ENCODE peak calls at places on chromosomes 2 and 18, in four cellular contexts. One of them, this sample, is unnamed.

GRCh38 chr2:180017764-180018163 is 10.7 kb upstream of the CWC22 start:
- DNase-seq in fibroblast of lung: peak; percentile 44
- DNase-seq in ovary: no peak
- DNase-seq in tibial nerve: peak; percentile 57
- DNase-seq in this sample: no peak

GRCh38 chr2:108189316-108189715 is 50.5 kb upstream of the SULT1C3 start:
- DNase-seq in fibroblast of lung: peak; percentile 16
- DNase-seq in ovary: no peak
- DNase-seq in tibial nerve: no peak
- DNase-seq in this sample: no peak

GRCh38 chr2:235026649-235027557 is 75.1 kb downstream of the SH3BP4 start:
- DNase-seq in fibroblast of lung: peak; percentile 70
- DNase-seq in ovary: peak; percentile 56
- DNase-seq in tibial nerve: peak; percentile 31
- DNase-seq in this sample: peak; percentile 60

GRCh38 chr2:70958759-70959158 is 19.7 kb upstream of the ANKRD53 start:
- DNase-seq in fibroblast of lung: no peak
- DNase-seq in ovary: no peak
- DNase-seq in tibial nerve: no peak
- DNase-seq in this sample: peak; percentile 35

GRCh38 chr2:74515271-74516069 is 1.2 kb downstream of the TLX2 start:
- DNase-seq in fibroblast of lung: no peak
- DNase-seq in ovary: no peak
- DNase-seq in tibial nerve: no peak
- DNase-seq in this sample: peak; percentile 85

GRCh38 chr2:128299628-128300027 is 19.0 kb downstream of the HS6ST1 start:
- DNase-seq in fibroblast of lung: no peak
- DNase-seq in ovary: peak; percentile 37
- DNase-seq in tibial nerve: no peak
- DNase-seq in this sample: no peak

GRCh38 chr2:134406311-134406710 is 152.4 kb downstream of the MGAT5 start:
- DNase-seq in fibroblast of lung: no peak
- DNase-seq in ovary: no peak
- DNase-seq in tibial nerve: no peak
- DNase-seq in this sample: no peak

GRCh38 chr2:187842978-187843847 is 289.0 kb upstream of the TFPI start:
- DNase-seq in fibroblast of lung: peak; percentile 70
- DNase-seq in ovary: no peak
- DNase-seq in tibial nerve: no peak
- DNase-seq in this sample: no peak

GRCh38 chr2:133993160-133993559 is 260.7 kb upstream of the MGAT5 start:
- DNase-seq in fibroblast of lung: no peak
- DNase-seq in ovary: no peak
- DNase-seq in tibial nerve: no peak
- DNase-seq in this sample: no peak

GRCh38 chr2:18957909-18958308 is 368.5 kb upstream of the NT5C1B start:
- DNase-seq in fibroblast of lung: no peak
- DNase-seq in ovary: no peak
- DNase-seq in tibial nerve: no peak
- DNase-seq in this sample: no peak

GRCh38 chr18:71105078-71105819 is 816.4 kb downstream of the SOCS6 start:
- DNase-seq in fibroblast of lung: peak; percentile 74
- DNase-seq in ovary: no peak
- DNase-seq in tibial nerve: no peak
- DNase-seq in this sample: peak; percentile 48

GRCh38 chr18:10170375-10170774 is 256.6 kb downstream of the VAPA start:
- DNase-seq in fibroblast of lung: no peak
- DNase-seq in ovary: no peak
- DNase-seq in tibial nerve: no peak
- DNase-seq in this sample: no peak

GRCh38 chr2:137925599-137925998 is 38.7 kb upstream of the HNMT start:
- DNase-seq in fibroblast of lung: peak; percentile 40
- DNase-seq in ovary: no peak
- DNase-seq in tibial nerve: no peak
- DNase-seq in this sample: no peak

GRCh38 chr2:150697596-150697995 is 210.1 kb upstream of the RND3 start:
- DNase-seq in fibroblast of lung: no peak
- DNase-seq in ovary: no peak
- DNase-seq in tibial nerve: no peak
- DNase-seq in this sample: no peak

GRCh38 chr2:6973895-6974545 is 56.8 kb downstream of the RNF144A start:
- DNase-seq in fibroblast of lung: peak; percentile 63
- DNase-seq in ovary: no peak
- DNase-seq in tibial nerve: no peak
- DNase-seq in this sample: peak; percentile 20

GRCh38 chr2:240797914-240798313 is 22.1 kb downstream of the KIF1A start:
- DNase-seq in fibroblast of lung: no peak
- DNase-seq in ovary: peak; percentile 30
- DNase-seq in tibial nerve: no peak
- DNase-seq in this sample: no peak

GRCh38 chr2:12649602-12650400 is 66.9 kb upstream of the TRIB2 start:
- DNase-seq in fibroblast of lung: no peak
- DNase-seq in ovary: no peak
- DNase-seq in tibial nerve: no peak
- DNase-seq in this sample: no peak

GRCh38 chr18:48167901-48168300 is 237.4 kb upstream of the SMAD2 start:
- DNase-seq in fibroblast of lung: no peak
- DNase-seq in ovary: peak; percentile 72
- DNase-seq in tibial nerve: no peak
- DNase-seq in this sample: no peak

GRCh38 chr18:3585656-3586509 is 135.9 kb downstream of the TGIF1 start:
- DNase-seq in fibroblast of lung: peak; percentile 67
- DNase-seq in ovary: peak; percentile 70
- DNase-seq in tibial nerve: peak; percentile 62
- DNase-seq in this sample: peak; percentile 95

GRCh38 chr2:213015387-213016165 is 135.8 kb downstream of the IKZF2 start:
- DNase-seq in fibroblast of lung: no peak
- DNase-seq in ovary: no peak
- DNase-seq in tibial nerve: no peak
- DNase-seq in this sample: no peak

GRCh38 chr2:30325542-30326328 is 94.4 kb downstream of the LBH start:
- DNase-seq in fibroblast of lung: no peak
- DNase-seq in ovary: no peak
- DNase-seq in tibial nerve: no peak
- DNase-seq in this sample: no peak

GRCh38 chr2:153196378-153197058 is 282.0 kb downstream of the RPRM start:
- DNase-seq in fibroblast of lung: no peak
- DNase-seq in ovary: no peak
- DNase-seq in tibial nerve: no peak
- DNase-seq in this sample: no peak

GRCh38 chr18:74419761-74420160 is 37.3 kb downstream of the DIPK1C start:
- DNase-seq in fibroblast of lung: no peak
- DNase-seq in ovary: no peak
- DNase-seq in tibial nerve: no peak
- DNase-seq in this sample: no peak

GRCh38 chr2:64594563-64594989 is 59.1 kb downstream of the SERTAD2 start:
- DNase-seq in fibroblast of lung: peak; percentile 55
- DNase-seq in ovary: no peak
- DNase-seq in tibial nerve: no peak
- DNase-seq in this sample: no peak

GRCh38 chr2:200856806-200857205 is 7.7 kb downstream of the CLK1 start:
- DNase-seq in fibroblast of lung: no peak
- DNase-seq in ovary: no peak
- DNase-seq in tibial nerve: no peak
- DNase-seq in this sample: no peak

GRCh38 chr18:59672125-59672769 is 25.0 kb downstream of the CCBE1 start:
- DNase-seq in fibroblast of lung: peak; percentile 70
- DNase-seq in ovary: no peak
- DNase-seq in tibial nerve: no peak
- DNase-seq in this sample: no peak
- H3K4me3 ChIP-seq in fibroblast of lung: no peak overlapping the region
- H3K4me3 ChIP-seq in ovary: no peak overlapping the region
- H3K4me3 ChIP-seq in tibial nerve: no peak overlapping the region
- H3K4me3 ChIP-seq in this sample: no peak overlapping the region

DNA sequence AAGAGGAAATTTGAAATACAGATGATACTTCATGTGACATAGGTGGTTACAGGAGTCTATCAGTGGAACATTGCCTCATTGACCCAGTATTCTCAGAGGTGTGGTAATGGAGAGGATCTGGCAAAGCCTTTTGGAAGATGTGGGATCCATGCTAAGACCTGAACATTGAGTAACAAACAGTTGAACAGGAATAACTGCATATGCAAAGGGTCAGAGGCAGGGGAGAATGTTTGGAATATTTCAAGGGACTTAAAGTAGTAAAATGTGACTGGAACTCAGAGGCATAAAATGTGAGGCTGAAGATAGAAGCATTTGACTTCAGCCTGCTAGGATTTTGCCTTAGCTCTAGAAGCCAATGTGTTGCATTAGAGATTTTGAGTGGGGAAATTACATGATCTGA is 300.2 kb upstream of the ETAA1 start:
- DNase-seq in fibroblast of lung: no peak
- DNase-seq in ovary: no peak
- DNase-seq in tibial nerve: no peak
- DNase-seq in this sample: no peak
- H3K9me3 ChIP-seq in fibroblast of lung: no peaks in the 10 kb centered on the region
- H3K9me3 ChIP-seq in ovary: no peaks in the 10 kb centered on the region
- H3K9me3 ChIP-seq in tibial nerve: no peaks in the 10 kb centered on the region
- H3K9me3 ChIP-seq in this sample: no peaks in the 10 kb centered on the region

DNA sequence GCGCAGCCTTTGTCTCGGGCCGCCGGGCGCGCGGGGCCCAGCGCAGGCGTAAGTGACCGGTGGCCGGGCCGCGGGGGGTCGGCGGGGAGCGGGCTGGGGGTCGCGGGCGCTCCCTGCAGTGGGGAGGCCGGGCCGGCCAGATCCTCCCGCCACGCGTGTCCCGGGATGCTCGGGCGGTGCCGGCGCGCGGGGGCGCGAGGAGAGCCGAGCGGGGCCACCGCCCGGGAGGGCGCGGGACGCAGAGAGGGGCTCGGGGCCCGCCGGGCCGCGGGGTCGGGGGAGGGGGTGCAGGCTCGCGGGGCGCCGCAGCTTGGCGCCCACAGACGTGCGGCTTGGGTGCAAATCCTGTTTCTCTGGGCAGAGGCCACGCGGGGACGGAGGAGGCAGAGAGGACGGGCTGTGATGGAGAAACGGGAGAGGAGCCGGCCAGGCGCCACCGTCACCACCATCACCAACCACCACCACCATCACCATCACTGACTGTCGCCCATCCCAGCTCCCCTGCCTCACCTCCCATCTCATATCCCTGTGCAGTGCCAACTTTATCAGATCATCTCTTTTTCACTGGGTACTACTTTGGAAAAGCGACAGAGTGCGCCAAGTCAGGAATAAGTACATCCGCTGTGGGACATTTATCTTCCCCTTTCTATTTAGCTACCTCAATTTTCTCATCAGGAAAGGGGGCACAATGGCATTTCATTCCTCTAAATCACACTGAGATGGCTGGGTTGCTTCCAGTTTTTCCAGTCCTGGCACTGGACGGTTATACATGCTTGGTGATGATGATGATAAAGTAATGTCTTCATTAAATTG is 97.2 kb upstream of the GPR45 start:
- DNase-seq in fibroblast of lung: no peak
- DNase-seq in ovary: no peak
- DNase-seq in tibial nerve: no peak
- DNase-seq in this sample: peak; percentile 59
- H3K4me3 ChIP-seq in fibroblast of lung: no peak overlapping the region
- H3K4me3 ChIP-seq in ovary: peak overlapping the region; percentile 19
- H3K4me3 ChIP-seq in tibial nerve: no peak overlapping the region
- H3K4me3 ChIP-seq in this sample: no peak overlapping the region

DNA sequence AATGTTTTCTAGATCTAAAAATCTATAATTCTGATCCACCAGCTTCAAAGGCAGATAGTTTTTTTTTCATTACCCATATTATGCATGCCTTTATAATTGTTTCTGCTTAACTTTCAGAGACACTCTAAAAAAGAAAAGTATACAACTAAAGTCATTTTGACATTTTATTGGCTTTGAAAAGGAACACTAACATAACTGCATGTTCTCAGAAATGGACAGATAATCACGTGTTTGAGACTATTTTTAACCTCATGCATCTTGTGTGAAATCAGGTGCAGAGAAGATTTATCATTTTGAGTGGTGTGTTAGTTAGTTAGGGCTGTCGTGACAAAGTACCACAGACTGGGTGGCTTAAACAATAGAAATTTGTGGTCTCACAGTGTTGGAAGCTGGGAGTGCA is 841.5 kb upstream of the LRATD1 start:
- DNase-seq in fibroblast of lung: no peak
- DNase-seq in ovary: no peak
- DNase-seq in tibial nerve: no peak
- DNase-seq in this sample: no peak
- H3K9me3 ChIP-seq in fibroblast of lung: no peaks in the 10 kb centered on the region
- H3K9me3 ChIP-seq in ovary: no peaks in the 10 kb centered on the region
- H3K9me3 ChIP-seq in tibial nerve: no peaks in the 10 kb centered on the region
- H3K9me3 ChIP-seq in this sample: peaks cover 36% of the 10 kb centered on the region

DNA sequence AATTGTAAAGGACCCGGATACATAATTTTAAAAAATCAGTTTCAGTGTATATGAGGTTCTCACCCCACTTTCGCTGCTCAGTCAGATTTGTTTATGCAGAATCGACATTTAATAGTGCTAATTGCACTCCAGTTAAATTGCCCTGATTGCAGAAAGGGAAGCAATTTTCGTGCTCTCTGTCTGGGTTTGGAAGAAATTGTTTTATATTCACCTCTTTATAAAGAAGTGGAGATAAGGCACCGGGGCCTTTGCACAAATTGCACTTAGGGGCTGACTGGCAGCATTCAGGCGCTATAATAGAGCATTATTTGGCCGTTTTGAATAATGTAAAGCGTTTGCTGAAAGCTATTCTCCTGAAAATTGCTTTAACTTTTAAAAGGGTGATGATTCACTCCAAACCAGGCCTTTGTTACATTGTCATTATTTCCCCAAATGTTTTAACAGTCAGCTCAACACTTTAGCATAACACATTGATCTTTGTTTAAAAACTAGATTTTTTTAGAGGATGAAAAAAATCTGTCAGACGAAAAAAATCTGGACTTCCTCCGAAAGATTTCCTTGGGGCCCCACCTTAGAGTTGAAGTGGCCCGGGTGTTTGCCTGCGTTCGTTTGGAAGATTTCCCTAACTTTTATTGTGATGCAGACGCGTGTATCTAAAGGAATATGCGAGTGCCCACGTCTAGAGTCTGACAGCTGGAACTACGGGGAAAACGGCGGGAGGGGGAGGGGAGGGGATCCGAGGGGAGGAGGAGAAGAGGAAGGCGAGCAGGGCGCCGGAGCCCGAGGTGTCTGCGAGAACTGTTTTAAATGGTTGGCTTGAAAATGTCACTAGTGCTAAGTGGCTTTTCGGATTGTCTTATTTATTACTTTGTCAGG is 2.8 kb upstream of the SP9 start:
- DNase-seq in fibroblast of lung: no peak
- DNase-seq in ovary: no peak
- DNase-seq in tibial nerve: no peak
- DNase-seq in this sample: peak; percentile 76
- H3K4me3 ChIP-seq in fibroblast of lung: no peak overlapping the region
- H3K4me3 ChIP-seq in ovary: no peak overlapping the region
- H3K4me3 ChIP-seq in tibial nerve: no peak overlapping the region
- H3K4me3 ChIP-seq in this sample: peak overlapping the region; percentile 71

This sample was measured in endodermal cell.